ENCODE peak calls at places on chromosomes 2 and 18, in five cellular contexts. One of them, this sample, is unnamed. For H3K4me1, the result is how much of the 10 kb centered on the place peaks cover.

GRCh38 chr2:100297511-100297910 is 24.8 kb downstream of the LONRF2 start:
- DNase-seq in adrenal gland: no peak
- DNase-seq in K562: no peak
- DNase-seq in prostate gland: no peak
- DNase-seq in A549: no peak
- DNase-seq in this sample: no peak

GRCh38 chr2:168354499-168354898 is 101.6 kb upstream of the CERS6 start:
- DNase-seq in prostate gland: no peak
- DNase-seq in K562: no peak
- DNase-seq in A549: no peak
- DNase-seq in adrenal gland: no peak
- DNase-seq in this sample: peak

GRCh38 chr2:171509945-171510731 is 12.1 kb upstream of the CYBRD1 start:
- DNase-seq in prostate gland: no peak
- DNase-seq in K562: no peak
- DNase-seq in adrenal gland: no peak
- DNase-seq in A549: no peak
- DNase-seq in this sample: no peak

GRCh38 chr2:26300234-26300641 is 45.7 kb upstream of the SELENOI start:
- DNase-seq in adrenal gland: peak
- DNase-seq in prostate gland: peak
- DNase-seq in K562: no peak
- DNase-seq in A549: no peak
- DNase-seq in this sample: no peak

GRCh38 chr2:153320892-153321291 is 157.7 kb downstream of the RPRM start:
- DNase-seq in prostate gland: no peak
- DNase-seq in A549: no peak
- DNase-seq in adrenal gland: no peak
- DNase-seq in K562: no peak
- DNase-seq in this sample: no peak

GRCh38 chr2:120486946-120487345 is 141.0 kb downstream of the INHBB start:
- DNase-seq in K562: peak
- DNase-seq in prostate gland: no peak
- DNase-seq in adrenal gland: peak
- DNase-seq in A549: no peak
- DNase-seq in this sample: no peak

GRCh38 chr2:225660262-225661091 is 261.0 kb downstream of the NYAP2 start:
- DNase-seq in A549: peak
- DNase-seq in K562: peak
- DNase-seq in adrenal gland: peak
- DNase-seq in prostate gland: peak
- DNase-seq in this sample: peak

GRCh38 chr2:10982931-10983701 is 71.4 kb downstream of the KCNF1 start:
- DNase-seq in K562: no peak
- DNase-seq in prostate gland: no peak
- DNase-seq in adrenal gland: no peak
- DNase-seq in A549: no peak
- DNase-seq in this sample: no peak

GRCh38 chr2:98039085-98039756 is 43.5 kb upstream of the TMEM131 start:
- DNase-seq in A549: no peak
- DNase-seq in K562: no peak
- DNase-seq in prostate gland: no peak
- DNase-seq in adrenal gland: peak
- DNase-seq in this sample: no peak

GRCh38 chr18:33355756-33356155 is 84.8 kb downstream of the CCDC178 start:
- DNase-seq in A549: no peak
- DNase-seq in prostate gland: no peak
- DNase-seq in adrenal gland: no peak
- DNase-seq in K562: no peak
- DNase-seq in this sample: no peak

GRCh38 chr2:20506281-20506685 is 59.4 kb downstream of the RHOB start:
- DNase-seq in adrenal gland: no peak
- DNase-seq in K562: no peak
- DNase-seq in A549: no peak
- DNase-seq in prostate gland: no peak
- DNase-seq in this sample: no peak

GRCh38 chr2:132439703-132440398 is 23.2 kb downstream of the GPR39 start:
- DNase-seq in A549: peak
- DNase-seq in K562: no peak
- DNase-seq in prostate gland: no peak
- DNase-seq in adrenal gland: no peak
- DNase-seq in this sample: no peak

GRCh38 chr2:45929674-45930395 is 278.4 kb downstream of the PRKCE start:
- DNase-seq in adrenal gland: no peak
- DNase-seq in K562: no peak
- DNase-seq in prostate gland: no peak
- DNase-seq in A549: no peak
- DNase-seq in this sample: no peak

GRCh38 chr18:74480149-74480651 is 16.0 kb upstream of the CNDP2 start:
- DNase-seq in K562: peak
- DNase-seq in adrenal gland: no peak
- DNase-seq in A549: no peak
- DNase-seq in prostate gland: no peak
- DNase-seq in this sample: no peak

DNA sequence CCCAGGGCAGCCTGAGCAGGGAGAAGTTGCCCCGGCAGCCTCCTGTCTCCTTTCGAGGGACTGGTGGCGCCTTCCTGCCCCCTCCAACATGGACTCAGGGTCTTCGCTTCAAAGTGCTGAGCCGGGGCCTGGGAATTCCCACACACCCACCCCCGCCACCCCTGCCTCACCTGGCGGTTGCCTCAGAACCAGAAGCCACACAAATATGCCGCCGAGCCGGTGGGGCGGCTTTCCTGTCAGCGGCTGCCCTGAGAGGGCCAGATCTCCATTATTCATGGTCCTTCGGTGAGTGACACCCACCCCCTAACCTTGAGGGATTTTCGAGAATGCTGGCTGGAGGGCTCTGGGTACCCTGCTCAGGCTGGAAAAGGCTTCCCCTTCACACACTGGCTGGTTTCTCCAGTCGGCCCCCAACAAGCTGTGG is 71.7 kb downstream of the SMAD7 start:
- DNase-seq in A549: no peak
- DNase-seq in prostate gland: peak
- DNase-seq in K562: no peak
- DNase-seq in adrenal gland: no peak
- DNase-seq in this sample: no peak
- H3K27ac ChIP-seq in A549: peak
- H3K27ac ChIP-seq in prostate gland: no peak
- H3K27ac ChIP-seq in K562: no peak
- H3K27ac ChIP-seq in adrenal gland: no peak
- H3K27ac ChIP-seq in this sample: no peak

GRCh38 chr2:60405266-60405665 is 148.2 kb downstream of the BCL11A start:
- DNase-seq in prostate gland: no peak
- DNase-seq in K562: no peak
- DNase-seq in adrenal gland: no peak
- DNase-seq in A549: no peak
- DNase-seq in this sample: no peak
- H3K4me1 ChIP-seq in prostate gland: under half
- H3K4me1 ChIP-seq in K562: under half
- H3K4me1 ChIP-seq in adrenal gland: under half
- H3K4me1 ChIP-seq in A549: under half
- H3K4me1 ChIP-seq in this sample: under half

GRCh38 chr2:75020476-75020875 is 62.0 kb downstream of the POLE4 start:
- DNase-seq in K562: no peak
- DNase-seq in A549: no peak
- DNase-seq in adrenal gland: no peak
- DNase-seq in prostate gland: no peak
- DNase-seq in this sample: no peak
- H3K27ac ChIP-seq in K562: no peak
- H3K27ac ChIP-seq in A549: no peak
- H3K27ac ChIP-seq in adrenal gland: no peak
- H3K27ac ChIP-seq in prostate gland: no peak
- H3K27ac ChIP-seq in this sample: no peak

GRCh38 chr2:27954261-27954673 is 63.7 kb downstream of the BABAM2 start:
- DNase-seq in adrenal gland: no peak
- DNase-seq in K562: no peak
- DNase-seq in A549: no peak
- DNase-seq in prostate gland: no peak
- DNase-seq in this sample: no peak

GRCh38 chr2:27954771-27955384 is 64.3 kb downstream of the BABAM2 start:
- DNase-seq in A549: peak
- DNase-seq in adrenal gland: peak
- DNase-seq in prostate gland: peak
- DNase-seq in K562: no peak
- DNase-seq in this sample: no peak

GRCh38 chr2:27956895-27957294 is 66.4 kb downstream of the BABAM2 start:
- DNase-seq in A549: no peak
- DNase-seq in adrenal gland: no peak
- DNase-seq in K562: no peak
- DNase-seq in prostate gland: no peak
- DNase-seq in this sample: no peak

GRCh38 chr2:27953077-27953476 is 62.5 kb downstream of the BABAM2 start:
- DNase-seq in adrenal gland: no peak
- DNase-seq in prostate gland: no peak
- DNase-seq in K562: no peak
- DNase-seq in A549: no peak
- DNase-seq in this sample: no peak

DNA sequence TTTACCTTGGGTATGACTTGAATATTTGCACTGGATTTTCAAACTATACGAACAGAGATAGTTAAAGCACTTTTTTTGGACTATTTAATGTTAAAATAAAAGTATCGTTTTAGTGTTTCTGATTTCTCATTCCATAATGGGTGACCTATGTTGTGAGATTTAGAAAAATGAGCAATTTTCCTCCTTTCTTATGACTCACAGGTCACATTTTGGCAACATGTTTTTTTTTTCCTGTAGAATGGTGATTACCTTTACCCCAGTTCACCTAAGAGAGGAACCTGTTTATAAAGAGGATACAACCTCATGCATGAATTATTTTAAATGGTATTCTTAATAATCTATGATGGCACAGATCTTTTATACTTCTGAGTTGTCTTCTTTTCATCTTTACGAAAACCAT is 65.2 kb downstream of the BABAM2 start:
- DNase-seq in K562: no peak
- DNase-seq in adrenal gland: no peak
- DNase-seq in prostate gland: no peak
- DNase-seq in A549: no peak
- DNase-seq in this sample: no peak
- H3K4me1 ChIP-seq in K562: under half
- H3K4me1 ChIP-seq in adrenal gland: half or more
- H3K4me1 ChIP-seq in prostate gland: under half
- H3K4me1 ChIP-seq in A549: half or more
- H3K4me1 ChIP-seq in this sample: under half

GRCh38 chr2:47083485-47083884 is 71.6 kb downstream of the STPG4 start:
- DNase-seq in adrenal gland: no peak
- DNase-seq in K562: no peak
- DNase-seq in A549: no peak
- DNase-seq in prostate gland: no peak
- DNase-seq in this sample: no peak
- H3K27ac ChIP-seq in adrenal gland: no peak
- H3K27ac ChIP-seq in K562: no peak
- H3K27ac ChIP-seq in A549: peak
- H3K27ac ChIP-seq in prostate gland: no peak
- H3K27ac ChIP-seq in this sample: no peak

DNA sequence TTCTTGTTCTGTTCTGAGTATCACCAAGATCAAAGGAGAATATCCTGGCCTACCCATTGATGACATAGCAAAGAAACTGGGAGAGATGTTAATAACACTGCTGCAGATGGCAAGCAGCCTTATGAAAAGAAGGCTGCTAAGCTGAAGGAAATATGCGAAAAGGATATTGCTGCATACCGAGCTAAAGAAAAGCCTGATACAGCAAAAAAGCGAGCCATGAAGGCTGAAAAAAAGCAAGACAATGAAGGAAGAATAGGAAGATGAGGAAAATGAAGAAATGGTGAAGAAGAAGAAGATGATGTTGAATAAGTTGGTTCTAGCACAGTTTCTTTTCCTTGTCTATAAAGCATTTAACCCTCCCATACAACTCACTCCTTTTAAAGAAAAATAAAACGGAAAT is 23.7 kb upstream of the STAT4 start:
- DNase-seq in adrenal gland: no peak
- DNase-seq in prostate gland: no peak
- DNase-seq in K562: no peak
- DNase-seq in A549: no peak
- DNase-seq in this sample: no peak
- H3K4me1 ChIP-seq in adrenal gland: under half
- H3K4me1 ChIP-seq in prostate gland: under half
- H3K4me1 ChIP-seq in K562: under half
- H3K4me1 ChIP-seq in A549: half or more
- H3K4me1 ChIP-seq in this sample: under half

DNA sequence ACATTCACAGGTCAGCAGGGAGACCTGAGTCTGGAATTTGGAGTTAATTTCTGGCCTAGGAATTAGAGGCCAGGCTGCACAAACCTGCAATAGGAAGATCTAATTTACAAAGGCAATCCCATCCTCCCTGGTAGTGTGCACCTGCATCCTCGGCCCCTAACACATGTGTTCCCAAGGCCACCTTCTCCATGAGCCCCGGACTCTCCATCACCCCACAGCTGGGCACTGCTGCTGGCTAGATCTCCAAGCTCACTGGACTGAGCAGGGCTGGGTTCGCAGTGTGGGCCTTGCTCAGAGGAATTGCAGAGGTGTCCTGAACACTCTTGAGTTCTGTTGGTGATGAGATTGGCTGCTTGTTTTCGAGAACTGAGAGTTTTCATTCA is 162.6 kb upstream of the TWIST2 start:
- DNase-seq in prostate gland: no peak
- DNase-seq in adrenal gland: no peak
- DNase-seq in K562: no peak
- DNase-seq in A549: no peak
- DNase-seq in this sample: no peak
- H3K27ac ChIP-seq in prostate gland: no peak
- H3K27ac ChIP-seq in adrenal gland: no peak
- H3K27ac ChIP-seq in K562: no peak
- H3K27ac ChIP-seq in A549: peak
- H3K27ac ChIP-seq in this sample: no peak

DNA sequence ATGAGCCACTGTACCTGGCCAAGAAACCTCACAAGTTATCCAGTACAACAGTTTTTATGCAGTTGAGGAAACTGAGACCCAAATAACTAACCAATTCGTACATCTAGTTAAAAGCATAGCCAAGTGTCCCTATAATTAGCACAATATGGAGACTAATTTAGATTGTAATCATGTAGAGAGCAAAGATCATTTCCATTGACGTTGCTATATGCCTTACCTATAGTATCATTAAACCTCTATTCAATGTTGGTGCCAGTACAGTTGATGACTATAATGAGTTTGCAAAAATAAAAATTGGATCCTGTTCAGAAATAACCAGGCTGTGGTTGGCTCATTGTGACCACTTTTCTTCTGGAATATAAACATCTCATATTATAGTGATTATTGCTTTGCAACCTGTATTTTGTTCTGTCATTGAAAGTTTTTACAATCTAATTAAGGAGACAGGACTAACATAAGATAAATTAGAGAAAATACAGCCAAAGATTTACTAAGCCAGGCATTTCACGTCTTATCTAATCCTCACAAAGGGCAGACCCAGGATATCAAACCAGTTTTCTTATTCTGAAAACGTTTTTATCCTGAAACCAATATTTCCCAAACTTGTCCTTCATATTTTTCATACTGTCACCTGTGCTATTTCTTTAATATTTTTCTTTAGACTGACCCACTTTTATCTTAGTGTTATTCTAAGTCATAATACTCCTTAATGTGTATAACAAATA is 130.0 kb upstream of the STON1 start:
- DNase-seq in prostate gland: no peak
- DNase-seq in A549: no peak
- DNase-seq in K562: no peak
- DNase-seq in adrenal gland: no peak
- DNase-seq in this sample: no peak
- H3K4me1 ChIP-seq in prostate gland: under half
- H3K4me1 ChIP-seq in A549: under half
- H3K4me1 ChIP-seq in K562: under half
- H3K4me1 ChIP-seq in adrenal gland: under half
- H3K4me1 ChIP-seq in this sample: under half

This sample was measured in naive thymus-derived CD4-positive, alpha-beta T cell.